ENCODE peak calls at places on chromosomes 2 and 18, in nine cellular contexts. O, S, B, X, A, U, G, F and E are unnamed samples.

GRCh38 chr2:184597996-184598312 is 375 bp upstream of the ZNF804A start:
- DNase-seq in O (no peak), S (peak), B (no peak), X (no peak), A (no peak), U (no peak), G (no peak), F (no peak), E (no peak)

GRCh38 chr18:79627750-79628294 is 51.8 kb upstream of the CTDP1 start:
- DNase-seq in O (no peak), S (no peak), B (no peak), X (no peak), A (no peak), U (no peak), G (no peak), F (no peak), E (no peak)

GRCh38 chr2:227848586-227848985 is 22.8 kb upstream of the DAW1 start:
- DNase-seq in O (no peak), S (no peak), B (no peak), X (no peak), A (no peak), U (no peak), G (no peak), F (no peak), E (no peak)

GRCh38 chr2:8796878-8797550 is 40.4 kb downstream of the KIDINS220 start:
- DNase-seq in O (no peak), S (no peak), B (no peak), X (no peak), A (no peak), U (no peak), G (peak), F (no peak), E (no peak)

GRCh38 chr2:85772841-85773491 is 19.2 kb downstream of the ATOH8 start:
- DNase-seq in O (no peak), S (no peak), B (no peak), X (no peak), A (no peak), U (no peak), G (no peak), F (no peak), E (no peak)

GRCh38 chr2:178280261-178280852 is 86.0 kb downstream of the OSBPL6 start:
- DNase-seq in O (peak), S (peak), B (peak), X (peak), A (no peak), U (peak), G (peak), F (peak), E (no peak)

GRCh38 chr2:239326831-239327535 is 73.8 kb downstream of the HDAC4 start:
- DNase-seq in O (peak), S (peak), B (no peak), X (no peak), A (no peak), U (no peak), G (peak), F (peak), E (peak)

GRCh38 chr2:50291535-50291934 is 740.4 kb downstream of the NRXN1 start:
- DNase-seq in O (no peak), S (no peak), B (no peak), X (no peak), A (no peak), U (no peak), G (no peak), F (no peak), E (no peak)

GRCh38 chr18:34977787-34978532 is 63.3 kb upstream of the MAPRE2 start:
- DNase-seq in O (peak), S (peak), B (peak), X (peak), A (no peak), U (peak), G (no peak), F (peak), E (peak)

GRCh38 chr2:23594079-23594494 is 209.1 kb downstream of the KLHL29 start:
- DNase-seq in O (no peak), S (no peak), B (no peak), X (no peak), A (no peak), U (no peak), G (no peak), F (no peak), E (peak)

GRCh38 chr2:68746408-68746807 is 11.8 kb downstream of the ARHGAP25 start:
- DNase-seq in O (no peak), S (no peak), B (no peak), X (no peak), A (no peak), U (no peak), G (no peak), F (no peak), E (no peak)

GRCh38 chr2:216799873-216800421 is 59.9 kb downstream of the TNP1 start:
- DNase-seq in O (no peak), S (no peak), B (no peak), X (no peak), A (no peak), U (no peak), G (no peak), F (peak), E (peak)

GRCh38 chr18:27142891-27143290 is 42.2 kb downstream of the CHST9 start:
- DNase-seq in O (no peak), S (no peak), B (no peak), X (no peak), A (no peak), U (no peak), G (no peak), F (no peak), E (no peak)

GRCh38 chr2:168432565-168433186 is 23.4 kb upstream of the CERS6 start:
- DNase-seq in O (no peak), S (no peak), B (no peak), X (no peak), A (no peak), U (no peak), G (peak), F (no peak), E (no peak)

GRCh38 chr18:49898421-49898820 is 85.1 kb upstream of the ACAA2 start:
- DNase-seq in O (peak), S (peak), B (peak), X (peak), A (no peak), U (no peak), G (peak), F (peak), E (peak)

GRCh38 chr2:186575302-186575701 is 14.6 kb upstream of the ITGAV start:
- DNase-seq in O (no peak), S (peak), B (peak), X (peak), A (peak), U (no peak), G (no peak), F (peak), E (no peak)

GRCh38 chr18:79384151-79384807 is 11.5 kb upstream of the NFATC1 start:
- DNase-seq in O (no peak), S (no peak), B (no peak), X (no peak), A (no peak), U (no peak), G (no peak), F (no peak), E (no peak)

GRCh38 chr2:240127911-240128607 is 8.0 kb downstream of the COPS9 start:
- DNase-seq in O (no peak), S (no peak), B (no peak), X (no peak), A (no peak), U (no peak), G (no peak), F (no peak), E (no peak)

GRCh38 chr2:70104231-70105111 is 17.2 kb downstream of the PCBP1 start:
- DNase-seq in O (no peak), S (peak), B (peak), X (no peak), A (no peak), U (peak), G (no peak), F (no peak), E (peak)

GRCh38 chr2:99982744-99983143 is 159.6 kb downstream of the AFF3 start:
- DNase-seq in O (no peak), S (no peak), B (no peak), X (no peak), A (no peak), U (no peak), G (no peak), F (no peak), E (no peak)

GRCh38 chr2:2830576-2830975 is 499.5 kb upstream of the MYT1L start:
- DNase-seq in O (no peak), S (no peak), B (no peak), X (no peak), A (no peak), U (no peak), G (no peak), F (no peak), E (no peak)

GRCh38 chr2:108911807-108912628 is 77.0 kb downstream of the EDAR start:
- DNase-seq in O (no peak), S (no peak), B (no peak), X (no peak), A (no peak), U (no peak), G (no peak), F (no peak), E (no peak)

GRCh38 chr18:75314606-75315005 is 104.0 kb downstream of the TSHZ1 start:
- DNase-seq in O (no peak), S (no peak), B (no peak), X (no peak), A (no peak), U (no peak), G (no peak), F (no peak), E (no peak)

GRCh38 chr2:134142341-134142738 is 111.5 kb upstream of the MGAT5 start:
- DNase-seq in O (no peak), S (no peak), B (no peak), X (no peak), A (no peak), U (no peak), G (no peak), F (no peak), E (no peak)

GRCh38 chr2:237354930-237355329 is 59.0 kb downstream of the COL6A3 start:
- DNase-seq in O (no peak), S (no peak), B (no peak), X (no peak), A (peak), U (no peak), G (no peak), F (no peak), E (no peak)

GRCh38 chr2:48912110-48912509 is 156.6 kb upstream of the LHCGR start:
- DNase-seq in O (no peak), S (peak), B (peak), X (no peak), A (no peak), U (no peak), G (no peak), F (no peak), E (no peak)

GRCh38 chr18:32378705-32379104 is 92.0 kb downstream of the GAREM1 start:
- DNase-seq in O (no peak), S (no peak), B (no peak), X (no peak), A (no peak), U (no peak), G (no peak), F (peak), E (no peak)